ENCODE peak calls at places on chromosomes 16 and 17, in four cellular contexts. W is testis, U is uterus, J is transverse colon. Q is an unnamed sample.

GRCh38 chr17:80348551-80349436 is 66.2 kb upstream of the ENDOV start:
- DNase-seq in U (no peak), W (no peak), J (no peak), Q (no peak)

GRCh38 chr17:21213491-21214014 is 408 bp downstream of the TMEM11 start:
- DNase-seq in W (peak; percentile 34), U (no peak), J (peak; percentile 52), Q (peak; percentile 80)

GRCh38 chr17:45228121-45228941 is 6.6 kb downstream of the FMNL1 start:
- DNase-seq in J (peak; percentile 13), W (no peak), U (no peak), Q (no peak)

GRCh38 chr16:29025218-29025617 is 40.4 kb downstream of the LAT start:
- DNase-seq in J (no peak), W (no peak), U (no peak), Q (no peak)

GRCh38 chr17:330993-331701 is 21.5 kb downstream of the RPH3AL start:
- DNase-seq in J (peak; percentile 29), W (peak; percentile 82), U (peak; percentile 62), Q (no peak)

GRCh38 chr17:36657763-36658490 is 56.5 kb downstream of the MRM1 start:
- DNase-seq in J (peak; percentile 48), W (peak; percentile 51), U (peak; percentile 19), Q (peak; percentile 34)

GRCh38 chr16:10889880-10890279 is 12.9 kb downstream of the CIITA start:
- DNase-seq in W (no peak), J (no peak), U (no peak), Q (no peak)

GRCh38 chr16:50539822-50540710 is 8.1 kb upstream of the NKD1 start:
- DNase-seq in U (no peak), W (no peak), J (no peak), Q (no peak)

GRCh38 chr17:147796-148740 is 10.7 kb downstream of the SCGB1C2 start:
- DNase-seq in J (no peak), U (peak; percentile 8), W (peak; percentile 5), Q (no peak)

GRCh38 chr16:14337303-14338191 is 266.4 kb downstream of the MRTFB start:
- DNase-seq in U (no peak), W (peak; percentile 25), J (no peak), Q (no peak)

GRCh38 chr17:54864070-54864469 is 36.6 kb upstream of the TOM1L1 start:
- DNase-seq in W (no peak), J (no peak), U (no peak), Q (no peak)

GRCh38 chr17:44916781-44917241 is 1.5 kb upstream of the GFAP start:
- DNase-seq in W (no peak), U (peak; percentile 53), J (peak; percentile 28), Q (no peak)

GRCh38 chr17:62882878-62883277 is 74.8 kb upstream of the MARCHF10 start:
- DNase-seq in J (no peak), W (no peak), U (no peak), Q (no peak)

GRCh38 chr17:38724337-38724988 is 5.7 kb upstream of the CISD3 start:
- DNase-seq in W (peak; percentile 72), U (no peak), J (peak; percentile 72), Q (no peak)

GRCh38 chr16:82694239-82694874 is 67.6 kb downstream of the CDH13 start:
- DNase-seq in W (no peak), U (no peak), J (no peak), Q (no peak)

GRCh38 chr16:154223-155030 is 2.0 kb downstream of the HBZ start:
- DNase-seq in U (no peak), W (no peak), J (peak; percentile 27), Q (peak; percentile 71)

GRCh38 chr17:1107777-1108559 is 71.8 kb downstream of the ABR start:
- DNase-seq in W (no peak), U (no peak), J (peak; percentile 70), Q (no peak)

GRCh38 chr16:87647431-87648185 is 45.3 kb downstream of the JPH3 start:
- DNase-seq in J (no peak), U (no peak), W (no peak), Q (no peak)

GRCh38 chr17:2421315-2422147 is 20.7 kb upstream of the MNT start:
- DNase-seq in U (no peak), W (peak; percentile 72), J (no peak), Q (no peak)

GRCh38 chr16:4261557-4262172 is 11.2 kb downstream of the TFAP4 start:
- DNase-seq in U (peak; percentile 50), J (peak; percentile 24), W (peak; percentile 70), Q (peak; percentile 71)

GRCh38 chr17:72118588-72119279 is 2.1 kb upstream of the SOX9 start:
- DNase-seq in U (peak; percentile 35), W (peak; percentile 91), J (peak; percentile 81), Q (peak; percentile 62)

GRCh38 chr16:68229431-68230175 is 6.3 kb downstream of the ESRP2 start:
- DNase-seq in W (peak; percentile 51), J (no peak), U (peak; percentile 51), Q (peak; percentile 65)

GRCh38 chr16:22648141-22648540 is 137.4 kb downstream of the NPIPB5 start:
- DNase-seq in W (no peak), U (no peak), J (no peak), Q (no peak)

GRCh38 chr17:73690581-73691135 is 46.4 kb upstream of the SDK2 start:
- DNase-seq in W (no peak), U (no peak), J (no peak), Q (no peak)

GRCh38 chr16:84826558-84826941 is 6.8 kb downstream of the CRISPLD2 start:
- DNase-seq in U (peak; percentile 84), J (peak; percentile 57), W (peak; percentile 53), Q (no peak)

GRCh38 chr17:57109393-57110151 is 24.5 kb downstream of the AKAP1 start:
- DNase-seq in J (peak; percentile 49), W (no peak), U (no peak), Q (no peak)

GRCh38 chr17:3974980-3975379 is 10.7 kb upstream of the ATP2A3 start:
- DNase-seq in J (no peak), U (no peak), W (no peak), Q (no peak)

GRCh38 chr17:49021095-49021767 is 24.0 kb downstream of the IGF2BP1 start:
- DNase-seq in J (no peak), U (no peak), W (peak; percentile 11), Q (peak; percentile 73)

GRCh38 chr16:65336169-65336568 is 214.3 kb upstream of the CDH11 start:
- DNase-seq in J (no peak), W (no peak), U (no peak), Q (no peak)

GRCh38 chr16:2151188-2152091 is 3.0 kb downstream of the RAB26 start:
- DNase-seq in W (no peak), U (no peak), J (no peak), Q (no peak)
- TF ChIP-seq POLR2A in W (no peak), U (no peak), J (no peak), Q (peak; percentile 36)

GRCh38 chr17:7842950-7843535 is 9.0 kb downstream of the KDM6B start:
- DNase-seq in W (peak; percentile 57), J (peak; percentile 75), U (peak; percentile 68), Q (peak; percentile 56)
- TF ChIP-seq POLR2A in W (no peak), J (no peak), U (peak; percentile 43), Q (no peak)

DNA sequence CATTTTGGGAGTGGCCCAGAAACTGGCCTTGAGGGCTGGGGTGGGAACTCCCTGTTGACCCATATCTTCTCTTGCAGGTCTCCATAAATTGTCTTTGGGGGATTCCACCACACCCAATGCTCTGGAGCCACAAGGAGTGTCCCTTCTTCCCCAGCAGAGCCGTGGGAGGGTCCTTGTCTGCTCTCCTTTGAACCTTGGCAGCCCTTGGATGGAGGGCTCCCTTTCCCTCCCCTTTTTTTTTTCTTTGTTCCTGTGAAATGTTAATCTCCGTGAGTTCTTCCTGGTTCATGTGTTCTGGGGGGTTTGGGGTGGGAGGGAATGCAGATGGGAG is 6.3 kb downstream of the ELOB start:
- DNase-seq in W (no peak), J (no peak), U (no peak), Q (peak; percentile 73)
- TF ChIP-seq POLR2A in W (no peak), J (no peak), U (no peak), Q (no peak)

DNA sequence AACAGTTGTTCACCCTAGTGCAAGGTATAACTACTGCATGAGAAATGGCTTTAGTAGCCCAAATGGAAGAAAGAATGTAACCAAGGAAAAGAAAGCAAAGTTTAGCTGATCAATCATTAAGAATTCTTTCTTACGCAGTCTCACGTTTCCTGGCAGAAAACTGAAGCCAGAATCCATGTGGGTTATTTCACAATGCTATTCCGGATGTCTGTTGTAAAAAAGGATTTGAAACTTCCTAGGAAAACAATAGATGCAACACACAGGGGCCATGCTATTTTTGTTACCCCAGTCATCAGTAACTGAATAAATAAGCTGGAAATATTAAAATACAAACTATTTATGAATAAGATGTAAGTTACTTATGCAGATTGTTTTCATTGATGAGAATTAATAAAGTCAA is 802.5 kb downstream of the CDH8 start:
- DNase-seq in W (no peak), U (no peak), J (no peak), Q (no peak)
- TF ChIP-seq POLR2A in W (no peak), U (no peak), J (no peak), Q (no peak)

GRCh38 chr17:81418710-81419332 is 23.6 kb downstream of the BAHCC1 start:
- DNase-seq in J (no peak), U (no peak), W (no peak), Q (no peak)

GRCh38 chr17:81419333-81419885 is 24.2 kb downstream of the BAHCC1 start:
- DNase-seq in U (peak; percentile 94), W (peak; percentile 60), J (peak; percentile 82), Q (no peak)

GRCh38 chr17:81422776-81423697 is 27.8 kb downstream of the BAHCC1 start:
- DNase-seq in J (peak; percentile 60), U (peak; percentile 88), W (peak; percentile 54), Q (no peak)

GRCh38 chr17:81419886-81420768 is 24.9 kb downstream of the BAHCC1 start:
- DNase-seq in J (no peak), U (peak; percentile 66), W (no peak), Q (no peak)

GRCh38 chr17:81420769-81421462 is 25.7 kb downstream of the BAHCC1 start:
- DNase-seq in U (peak; percentile 68), J (no peak), W (no peak), Q (no peak)
- TF ChIP-seq POLR2A in U (no peak), J (no peak), W (no peak), Q (no peak)

Q was measured in erythroblast.